ENCODE peak calls at places on chromosomes 5 and 9, in eight cellular contexts. E is ovary, K is uterus, G is spleen, A is heart left ventricle, V is vagina, R is transverse colon, T is esophagus muscularis mucosa. W is an unnamed sample.

GRCh38 chr5:10456583-10457562 is 15.2 kb downstream of the ROPN1L start:
- DNase-seq in T (no peak), A (no peak), E (no peak), V (no peak), R (no peak), K (no peak), G (peak; percentile 39), W (no peak)

GRCh38 chr5:66959668-66960067 is 236.9 kb downstream of the CD180 start:
- DNase-seq in K (no peak), A (no peak), E (no peak), G (no peak), T (no peak), R (no peak), V (no peak), W (no peak)

GRCh38 chr9:26437056-26437711 is 455.4 kb downstream of the CAAP1 start:
- DNase-seq in E (no peak), K (no peak), G (no peak), T (no peak), V (no peak), R (no peak), A (no peak), W (no peak)

GRCh38 chr5:95817430-95817829 is 5.1 kb downstream of the GLRX start:
- DNase-seq in G (no peak), E (no peak), V (no peak), K (no peak), T (no peak), R (peak; percentile 58), A (no peak), W (no peak)

GRCh38 chr9:108150736-108151135 is 661.2 kb upstream of the KLF4 start:
- DNase-seq in A (peak; percentile 14), E (peak; percentile 42), K (no peak), T (no peak), V (no peak), G (no peak), R (no peak), W (peak; percentile 63)

GRCh38 chr5:64789457-64789856 is 20.7 kb downstream of the CWC27 start:
- DNase-seq in A (no peak), T (no peak), V (no peak), E (no peak), G (no peak), R (no peak), K (no peak), W (no peak)

GRCh38 chr5:139647406-139648204 is 544 bp upstream of the CXXC5 start:
- DNase-seq in R (no peak), K (no peak), A (no peak), T (no peak), G (no peak), V (no peak), E (no peak), W (no peak)

GRCh38 chr5:134566741-134567221 is 41.3 kb downstream of the JADE2 start:
- DNase-seq in G (no peak), V (no peak), A (no peak), R (no peak), T (no peak), E (no peak), K (no peak), W (no peak)

GRCh38 chr5:75668988-75669760 is 48.1 kb downstream of the POC5 start:
- DNase-seq in V (no peak), T (no peak), G (peak; percentile 79), K (peak; percentile 20), R (peak; percentile 65), A (no peak), E (peak; percentile 37), W (peak; percentile 19)

GRCh38 chr9:131402738-131403492 is 9.0 kb downstream of the PRRC2B start:
- DNase-seq in K (peak; percentile 85), G (peak; percentile 80), A (peak; percentile 87), V (no peak), T (peak; percentile 97), R (peak; percentile 79), E (peak; percentile 93), W (peak; percentile 91)

GRCh38 chr9:38331141-38331540 is 61.4 kb upstream of the ALDH1B1 start:
- DNase-seq in E (no peak), G (no peak), A (no peak), T (no peak), R (no peak), V (peak; percentile 37), K (no peak), W (no peak)

GRCh38 chr9:95508968-95509850 is 7.6 kb downstream of the PTCH1 start:
- DNase-seq in V (peak; percentile 94), G (peak; percentile 88), E (peak; percentile 92), R (peak; percentile 85), T (no peak), K (peak; percentile 86), A (peak; percentile 86), W (peak; percentile 96)

GRCh38 chr9:95509851-95510529 is 6.8 kb downstream of the PTCH1 start:
- DNase-seq in R (peak; percentile 36), G (no peak), V (no peak), T (no peak), E (peak; percentile 32), A (peak; percentile 25), K (no peak), W (peak; percentile 31)

GRCh38 chr9:95511232-95511951 is 5.4 kb downstream of the PTCH1 start:
- DNase-seq in K (no peak), T (no peak), R (peak; percentile 67), E (peak; percentile 74), G (peak; percentile 90), A (no peak), V (no peak), W (peak; percentile 81)

GRCh38 chr9:95511952-95512750 is 4.6 kb downstream of the PTCH1 start:
- DNase-seq in R (no peak), G (no peak), K (no peak), E (no peak), T (no peak), A (no peak), V (no peak), W (peak; percentile 26)

GRCh38 chr9:95510610-95511231 is 6.0 kb downstream of the PTCH1 start:
- DNase-seq in R (peak; percentile 92), V (no peak), A (peak; percentile 88), T (no peak), K (peak; percentile 89), G (peak; percentile 94), E (peak; percentile 90), W (peak; percentile 95)
- TF ChIP-seq POLR2A in R (peak; percentile 31), V (no peak), A (peak; percentile 64), T (peak; percentile 33), K (peak; percentile 62), G (no peak), E (peak; percentile 54), W (peak; percentile 69)

GRCh38 chr9:95284667-95285066 is 32.8 kb downstream of the FANCC start:
- DNase-seq in A (no peak), E (no peak), R (no peak), V (no peak), G (no peak), T (no peak), K (no peak), W (no peak)
- H3K4me3 ChIP-seq in A (no peak overlapping the region), E (no peak overlapping the region), R (no peak overlapping the region), V (no peak overlapping the region), G (no peak overlapping the region), T (no peak overlapping the region), K (no peak overlapping the region), W (no peak overlapping the region)

GRCh38 chr9:129648092-129648763 is 6.3 kb upstream of the ASB6 start:
- DNase-seq in G (no peak), V (no peak), R (no peak), T (no peak), K (no peak), A (no peak), E (no peak), W (no peak)
- H3K27me3 ChIP-seq in G (peaks cover under 1% of the 10 kb centered on the region), V (no peaks in the 10 kb centered on the region), R (no peaks in the 10 kb centered on the region), T (no peaks in the 10 kb centered on the region), K (no peaks in the 10 kb centered on the region), A (no peaks in the 10 kb centered on the region), E (no peaks in the 10 kb centered on the region), W (no peaks in the 10 kb centered on the region)

DNA sequence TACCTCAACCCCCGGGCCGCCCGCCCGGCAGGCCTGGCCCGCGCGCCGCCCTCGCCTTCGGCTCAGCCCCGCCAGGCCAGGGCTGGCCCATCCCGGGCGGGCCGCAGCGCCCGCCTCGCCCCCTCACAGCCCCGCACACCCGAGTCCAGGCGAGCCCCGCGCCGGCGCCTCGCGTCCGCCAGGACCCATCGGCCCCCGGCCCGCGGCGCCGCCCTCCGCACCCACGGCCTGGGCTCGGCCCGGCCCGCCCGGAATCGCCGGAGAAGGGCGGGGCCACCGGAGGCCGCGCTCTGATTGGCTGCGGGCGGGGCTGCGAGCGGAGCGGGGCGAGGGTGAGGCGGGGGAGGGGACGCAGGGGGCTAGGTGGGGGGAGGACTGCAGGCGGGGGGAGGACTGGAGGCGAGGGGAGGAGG is 304 bp upstream of the UBTD2 start:
- DNase-seq in K (peak; percentile 88), A (peak; percentile 92), T (peak; percentile 93), V (no peak), E (peak; percentile 89), R (peak; percentile 87), G (peak; percentile 96), W (peak; percentile 90)
- TF ChIP-seq POLR2A in K (no peak), A (no peak), T (no peak), V (no peak), E (no peak), R (no peak), G (no peak), W (no peak)

GRCh38 chr5:176646049-176646706 is 1.1 kb upstream of the TSPAN17 start:
- DNase-seq in R (no peak), A (no peak), T (no peak), K (no peak), G (peak; percentile 79), V (no peak), E (no peak), W (no peak)
- H3K4me3 ChIP-seq in R (no peak overlapping the region), A (peak overlapping the region; percentile 81), T (peak overlapping the region; percentile 83), K (no peak overlapping the region), G (peak overlapping the region; percentile 68), V (peak overlapping the region; percentile 81), E (no peak overlapping the region), W (no peak overlapping the region)

GRCh38 chr9:137947012-137947411 is 69.4 kb downstream of the CACNA1B start:
- DNase-seq in K (no peak), A (no peak), G (no peak), E (no peak), T (no peak), V (no peak), R (no peak), W (no peak)

GRCh38 chr9:137951597-137952490 is 74.3 kb downstream of the CACNA1B start:
- DNase-seq in E (no peak), R (no peak), A (no peak), T (peak; percentile 90), G (no peak), K (no peak), V (no peak), W (peak; percentile 5)

GRCh38 chr9:137951107-137951506 is 73.5 kb downstream of the CACNA1B start:
- DNase-seq in V (no peak), E (no peak), G (no peak), T (no peak), K (no peak), R (no peak), A (no peak), W (peak; percentile 6)

GRCh38 chr9:137948642-137949041 is 71.1 kb downstream of the CACNA1B start:
- DNase-seq in R (no peak), A (no peak), G (no peak), K (no peak), T (no peak), V (no peak), E (no peak), W (no peak)

GRCh38 chr9:137949260-137949659 is 71.7 kb downstream of the CACNA1B start:
- DNase-seq in T (no peak), E (no peak), G (no peak), K (no peak), A (no peak), V (no peak), R (no peak), W (no peak)
- H3K27me3 ChIP-seq in T (no peaks in the 10 kb centered on the region), E (no peaks in the 10 kb centered on the region), G (peaks cover 25% of the 10 kb centered on the region), K (no peaks in the 10 kb centered on the region), A (no peaks in the 10 kb centered on the region), V (no peaks in the 10 kb centered on the region), R (no peaks in the 10 kb centered on the region), W (no peaks in the 10 kb centered on the region)

W was measured in testis.